ENCODE peak calls at places on chromosomes 6 and 20, in five cellular contexts. A, H, Y, O and G are unnamed samples.
A peak's percentile ranks its signal among the peaks of the same experiment; 100 is the strongest.

GRCh38 chr20:8078528-8078914 is 53.5 kb upstream of the PLCB1 start:
- DNase-seq in H (no peak), Y (no peak), O (no peak), A (no peak), G (no peak)

GRCh38 chr6:147559016-147559415 is 50.5 kb downstream of the SAMD5 start:
- DNase-seq in O (no peak), A (no peak), H (no peak), Y (no peak), G (no peak)

GRCh38 chr6:32761084-32761483 is 2.2 kb downstream of the HLA-DQB2 start:
- DNase-seq in Y (no peak), A (no peak), H (no peak), O (no peak), G (no peak)

GRCh38 chr6:131776986-131777385 is 30.8 kb upstream of the ENPP1 start:
- DNase-seq in H (no peak), Y (no peak), O (no peak), A (no peak), G (no peak)

GRCh38 chr20:62454936-62455673 is 20.7 kb downstream of the GATA5 start:
- DNase-seq in O (no peak), Y (no peak), A (no peak), H (no peak), G (no peak)

GRCh38 chr6:33812669-33813068 is 8.9 kb upstream of the MLN start:
- DNase-seq in Y (peak; percentile 58), H (peak; percentile 64), O (peak; percentile 33), A (peak; percentile 54), G (peak; percentile 63)

GRCh38 chr20:50823319-50823718 is 28.5 kb downstream of the BCAS4 start:
- DNase-seq in H (no peak), Y (no peak), A (no peak), O (no peak), G (no peak)

GRCh38 chr20:50635676-50636600 is 55.4 kb downstream of the RIPOR3 start:
- DNase-seq in O (peak; percentile 73), Y (peak; percentile 24), A (peak; percentile 80), H (peak; percentile 6), G (peak; percentile 85)

GRCh38 chr6:130420911-130421310 is 55.1 kb downstream of the TMEM200A start:
- DNase-seq in O (no peak), H (no peak), A (no peak), Y (no peak), G (no peak)

GRCh38 chr6:126937426-126937825 is 181.0 kb upstream of the RSPO3 start:
- DNase-seq in O (no peak), H (no peak), A (no peak), Y (no peak), G (no peak)

GRCh38 chr20:13260620-13261279 is 39.7 kb downstream of the ISM1 start:
- DNase-seq in H (no peak), A (no peak), Y (no peak), O (no peak), G (no peak)

GRCh38 chr20:37523012-37523391 is 2.0 kb downstream of the NNAT start:
- DNase-seq in A (no peak), H (no peak), Y (no peak), O (no peak), G (no peak)

GRCh38 chr6:15770347-15771143 is 107.7 kb upstream of the DTNBP1 start:
- DNase-seq in H (no peak), O (no peak), A (peak; percentile 42), Y (no peak), G (peak; percentile 16)

GRCh38 chr20:43691928-43692524 is 25.1 kb downstream of the MYBL2 start:
- DNase-seq in H (peak; percentile 18), A (peak; percentile 79), Y (peak; percentile 25), O (no peak), G (peak; percentile 57)

GRCh38 chr20:35821807-35822242 is 50.0 kb downstream of the PHF20 start:
- DNase-seq in O (no peak), A (no peak), H (no peak), Y (peak; percentile 64), G (no peak)

GRCh38 chr6:7439243-7439642 is 49.6 kb downstream of the RIOK1 start:
- DNase-seq in H (no peak), Y (no peak), O (no peak), A (no peak), G (no peak)

GRCh38 chr20:1943267-1944002 is 48.2 kb downstream of the SIRPA start:
- DNase-seq in H (no peak), Y (no peak), A (no peak), O (peak; percentile 37), G (no peak)

GRCh38 chr6:81787313-81788068 is 35.0 kb upstream of the TENT5A start:
- DNase-seq in Y (peak; percentile 59), H (no peak), A (no peak), O (no peak), G (no peak)

GRCh38 chr20:20340443-20340842 is 27.5 kb upstream of the INSM1 start:
- DNase-seq in A (no peak), O (no peak), Y (no peak), H (no peak), G (no peak)

GRCh38 chr20:34179636-34180360 is 61.4 kb upstream of the ASIP start:
- DNase-seq in Y (no peak), A (no peak), H (no peak), O (no peak), G (no peak)